ENCODE peak calls at places on chromosomes 13 and 19, in eight cellular contexts. D is CD8-positive, alpha-beta memory T cell; S is bronchial epithelial cell; J is CD4-positive, CD25-positive, alpha-beta regulatory T cell; U is A549; X is fibroblast of pulmonary artery; N is uterus; A is neural progenitor cell. C is an unnamed sample.

GRCh38 chr13:103694033-103694432 is 627.8 kb upstream of the SLC10A2 start:
- DNase-seq in D (no peak), S (no peak), J (no peak), U (no peak), X (no peak), N (no peak), A (no peak), C (no peak)

GRCh38 chr13:106390360-106390759 is 145.1 kb downstream of the EFNB2 start:
- DNase-seq in D (no peak), S (no peak), J (no peak), U (no peak), X (no peak), N (no peak), A (no peak), C (no peak)

GRCh38 chr13:33918199-33918932 is 100.4 kb downstream of the RFC3 start:
- DNase-seq in D (no peak), S (peak; percentile 82), J (no peak), U (no peak), X (peak; percentile 85), N (no peak), A (peak; percentile 10), C (no peak)

GRCh38 chr19:29806098-29806866 is 5.5 kb upstream of the CCNE1 start:
- DNase-seq in D (no peak), S (no peak), J (no peak), U (peak; percentile 53), X (peak; percentile 69), N (no peak), A (peak; percentile 40), C (no peak)

GRCh38 chr19:56139847-56140582 is 1.1 kb upstream of the ZNF444 start:
- DNase-seq in D (no peak), S (no peak), J (no peak), U (peak; percentile 30), X (no peak), N (no peak), A (no peak), C (no peak)

GRCh38 chr19:19343016-19343362 is 22.4 kb downstream of the MAU2 start:
- DNase-seq in D (no peak), S (no peak), J (no peak), U (no peak), X (no peak), N (no peak), A (no peak), C (no peak)

GRCh38 chr13:19519049-19519448 is 42.3 kb downstream of the TPTE2 start:
- DNase-seq in D (no peak), S (no peak), J (no peak), U (no peak), X (no peak), N (no peak), A (no peak), C (no peak)

GRCh38 chr19:46350758-46351159 is 3.9 kb downstream of the PPP5C start:
- DNase-seq in D (peak; percentile 24), S (no peak), J (no peak), U (no peak), X (no peak), N (no peak), A (no peak), C (no peak)

GRCh38 chr13:74871671-74872070 is 610.3 kb downstream of the TBC1D4 start:
- DNase-seq in D (no peak), S (no peak), J (no peak), U (no peak), X (no peak), N (no peak), A (no peak), C (no peak)

GRCh38 chr19:3983936-3984583 is 1.2 kb downstream of the EEF2 start:
- DNase-seq in D (no peak), S (peak; percentile 37), J (peak; percentile 9), U (no peak), X (peak; percentile 55), N (no peak), A (no peak), C (no peak)

GRCh38 chr19:48628486-48629296 is 8.5 kb downstream of the DBP start:
- DNase-seq in D (no peak), S (no peak), J (no peak), U (no peak), X (no peak), N (no peak), A (no peak), C (no peak)

GRCh38 chr13:59374720-59375119 is 789.0 kb downstream of the DIAPH3 start:
- DNase-seq in D (no peak), S (no peak), J (no peak), U (no peak), X (no peak), N (no peak), A (no peak), C (no peak)

GRCh38 chr19:5309438-5310204 is 31.0 kb downstream of the PTPRS start:
- DNase-seq in D (no peak), S (no peak), J (no peak), U (no peak), X (peak; percentile 6), N (no peak), A (no peak), C (no peak)

GRCh38 chr13:100301418-100301817 is 212.5 kb downstream of the PCCA start:
- DNase-seq in D (no peak), S (no peak), J (no peak), U (no peak), X (peak; percentile 6), N (no peak), A (no peak), C (no peak)

GRCh38 chr19:5048091-5048726 is 79.3 kb downstream of the KDM4B start:
- DNase-seq in D (peak; percentile 27), S (peak; percentile 65), J (peak; percentile 39), U (peak; percentile 70), X (peak; percentile 82), N (peak; percentile 87), A (peak; percentile 90), C (peak; percentile 97)

GRCh38 chr19:30780032-30780431 is 407.8 kb downstream of the ZNF536 start:
- DNase-seq in D (no peak), S (no peak), J (no peak), U (no peak), X (no peak), N (no peak), A (no peak), C (peak; percentile 13)

GRCh38 chr13:83810136-83810535 is 72.1 kb downstream of the SLITRK1 start:
- DNase-seq in D (no peak), S (no peak), J (no peak), U (no peak), X (no peak), N (no peak), A (peak; percentile 45), C (no peak)

GRCh38 chr19:2461751-2462634 is 5.2 kb upstream of the LMNB2 start:
- DNase-seq in D (peak; percentile 33), S (no peak), J (peak; percentile 37), U (no peak), X (peak; percentile 55), N (peak; percentile 41), A (peak; percentile 78), C (peak; percentile 89)

GRCh38 chr13:46385946-46386345 is 1.1 kb downstream of the RUBCNL start:
- DNase-seq in D (no peak), S (no peak), J (no peak), U (no peak), X (no peak), N (no peak), A (peak; percentile 5), C (no peak)

GRCh38 chr19:1754651-1755466 is 1.6 kb downstream of the ONECUT3 start:
- DNase-seq in D (no peak), S (no peak), J (no peak), U (no peak), X (no peak), N (no peak), A (peak; percentile 70), C (no peak)

GRCh38 chr19:58009666-58010301 is 7.2 kb upstream of the ZNF606 start:
- DNase-seq in D (peak; percentile 54), S (peak; percentile 75), J (peak; percentile 36), U (peak; percentile 17), X (peak; percentile 86), N (peak; percentile 92), A (peak; percentile 71), C (peak; percentile 76)

GRCh38 chr13:113544896-113545295 is 39.7 kb upstream of the TFDP1 start:
- DNase-seq in D (no peak), S (no peak), J (no peak), U (no peak), X (no peak), N (peak; percentile 5), A (no peak), C (no peak)

GRCh38 chr19:38219221-38219620 is 4.8 kb downstream of the DPF1 start:
- DNase-seq in D (no peak), S (no peak), J (no peak), U (no peak), X (no peak), N (no peak), A (no peak), C (no peak)

GRCh38 chr19:36009633-36010379 is 1.2 kb upstream of the SYNE4 start:
- DNase-seq in D (no peak), S (no peak), J (no peak), U (no peak), X (no peak), N (no peak), A (no peak), C (no peak)
- H3K4me3 ChIP-seq in D (peak overlapping the region; percentile 15), S (peak overlapping the region; percentile 41), J (no peak overlapping the region), U (peak overlapping the region; percentile 41), X (peak overlapping the region; percentile 47), N (peak overlapping the region; percentile 22), A (peak overlapping the region; percentile 55), C (no peak overlapping the region)

DNA sequence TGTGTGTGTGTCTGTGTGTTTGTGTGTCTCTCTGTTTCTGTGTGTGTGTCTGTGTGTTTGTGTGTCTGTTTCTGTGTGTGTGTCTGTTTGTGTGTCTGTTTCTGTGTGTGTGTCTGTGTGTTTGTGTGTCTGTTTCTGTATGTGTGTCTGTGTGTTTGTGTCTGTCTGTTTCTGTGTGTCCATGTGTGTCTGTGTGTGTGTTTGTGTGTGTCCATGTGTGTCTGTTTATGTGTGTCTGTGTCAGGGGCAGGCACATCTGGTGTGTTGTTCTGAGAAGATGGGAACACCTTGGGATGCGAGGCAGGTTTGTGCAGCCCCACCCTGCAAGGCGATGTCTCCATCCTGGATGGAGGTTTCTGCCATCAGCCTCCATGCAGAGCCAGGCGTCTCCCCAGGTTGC is 275.8 kb upstream of the SOX1 start:
- DNase-seq in D (no peak), S (no peak), J (no peak), U (no peak), X (no peak), N (no peak), A (no peak), C (no peak)
- H3K4me3 ChIP-seq in D (no peak overlapping the region), S (no peak overlapping the region), J (no peak overlapping the region), U (no peak overlapping the region), X (no peak overlapping the region), N (no peak overlapping the region), A (no peak overlapping the region), C (no peak overlapping the region)

GRCh38 chr19:11598746-11599145 is 1.5 kb downstream of the ZNF627 start:
- DNase-seq in D (no peak), S (no peak), J (no peak), U (no peak), X (no peak), N (no peak), A (no peak), C (no peak)
- H3K4me3 ChIP-seq in D (no peak overlapping the region), S (no peak overlapping the region), J (no peak overlapping the region), U (no peak overlapping the region), X (peak overlapping the region; percentile 94), N (no peak overlapping the region), A (peak overlapping the region; percentile 88), C (no peak overlapping the region)

DNA sequence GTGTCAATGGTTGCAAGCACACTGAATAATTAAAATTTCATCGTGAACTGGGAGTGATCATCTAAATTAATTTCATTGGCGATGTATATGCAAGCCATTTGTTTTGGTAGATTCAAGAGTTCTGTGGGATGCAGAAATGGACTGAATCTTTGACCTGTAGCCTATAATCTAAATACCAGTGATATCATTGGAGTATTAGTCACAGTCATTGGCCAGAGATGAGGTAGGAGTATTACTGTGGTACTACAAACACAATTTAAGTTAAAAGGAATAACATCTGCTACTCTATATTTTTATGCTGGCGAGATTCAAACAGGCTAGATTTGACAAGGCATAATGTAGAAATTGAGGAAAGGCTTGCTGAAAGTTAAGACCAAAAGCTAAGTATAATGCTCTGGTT is 14.0 kb downstream of the FRY start:
- DNase-seq in D (no peak), S (no peak), J (no peak), U (no peak), X (no peak), N (no peak), A (no peak), C (no peak)
- H3K4me3 ChIP-seq in D (no peak overlapping the region), S (no peak overlapping the region), J (no peak overlapping the region), U (no peak overlapping the region), X (no peak overlapping the region), N (no peak overlapping the region), A (no peak overlapping the region), C (no peak overlapping the region)